ENCODE peak calls at places on chromosomes 11 and 22, in seven cellular contexts. M is spleen, Q is suprapubic skin, K is sigmoid colon, S is stomach, R is vagina, U is HCT116. F is an unnamed sample.

GRCh38 chr22:44931077-44931540 is 78.7 kb downstream of the PHF21B start:
- DNase-seq in M (no peak), Q (no peak), K (no peak), S (no peak), R (no peak), U (no peak), F (no peak)

GRCh38 chr11:29435421-29435820 is 581.4 kb downstream of the KCNA4 start:
- DNase-seq in M (no peak), Q (no peak), K (no peak), S (no peak), R (no peak), U (no peak), F (no peak)

GRCh38 chr11:123454060-123454651 is 24.1 kb downstream of the GRAMD1B start:
- DNase-seq in M (no peak), Q (no peak), K (no peak), S (no peak), R (no peak), U (peak), F (peak)

GRCh38 chr11:15843309-15843857 is 513.0 kb downstream of the SOX6 start:
- DNase-seq in M (no peak), Q (no peak), K (no peak), S (peak), R (no peak), U (no peak), F (no peak)

GRCh38 chr11:57658023-57658361 is 430 bp downstream of the CLP1 start:
- DNase-seq in M (no peak), Q (no peak), K (no peak), S (no peak), R (no peak), U (no peak), F (no peak)

GRCh38 chr22:45922661-45923060 is 54.3 kb downstream of the WNT7B start:
- DNase-seq in M (no peak), Q (no peak), K (no peak), S (no peak), R (no peak), U (no peak), F (no peak)

GRCh38 chr11:2881974-2882362 is 3.6 kb downstream of the CDKN1C start:
- DNase-seq in M (no peak), Q (no peak), K (no peak), S (no peak), R (no peak), U (no peak), F (no peak)

GRCh38 chr11:72668645-72669347 is 5.4 kb downstream of the PDE2A start:
- DNase-seq in M (no peak), Q (no peak), K (no peak), S (no peak), R (no peak), U (no peak), F (no peak)

GRCh38 chr11:121023848-121024751 is at the start of gene TBCEL:
- DNase-seq in M (peak), Q (peak), K (peak), S (peak), R (no peak), U (peak), F (peak)

DNA sequence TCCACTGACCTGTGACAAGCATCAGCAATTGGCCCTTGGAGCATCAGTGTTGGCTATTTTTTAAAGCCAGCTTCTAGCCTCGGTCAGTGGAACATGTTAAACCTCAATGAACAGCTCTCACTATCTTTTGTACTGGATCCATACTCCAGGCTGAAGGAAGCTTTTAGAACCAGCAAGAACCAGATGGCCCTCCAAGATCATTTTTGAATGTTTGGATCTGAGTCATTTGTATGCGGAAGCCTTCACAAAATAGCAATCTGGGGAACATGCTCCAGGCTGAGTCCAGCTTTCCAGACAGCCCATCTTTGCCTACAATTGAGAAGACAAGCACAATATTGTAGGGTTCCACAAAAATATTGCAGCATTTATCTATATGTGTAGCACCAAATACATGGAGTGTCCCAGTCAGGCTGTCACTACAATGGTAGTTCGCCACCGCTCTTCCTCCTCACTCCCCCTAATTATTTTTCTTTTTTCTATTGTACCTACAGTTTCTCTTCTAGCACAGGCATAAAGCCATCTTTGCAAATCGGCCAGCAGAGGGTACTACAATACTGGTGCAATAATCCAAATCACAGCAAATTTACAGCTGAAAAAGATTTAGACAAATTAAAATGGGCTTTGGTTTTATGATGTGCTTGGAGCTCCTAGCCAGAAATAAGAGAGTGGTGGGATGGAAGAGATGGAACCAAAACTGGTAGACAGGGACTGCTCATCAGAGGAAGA is 177.4 kb upstream of the BLID start:
- DNase-seq in M (no peak), Q (no peak), K (no peak), S (no peak), R (no peak), U (no peak), F (no peak)
- TF ChIP-seq CTCF in M (no peak), Q (no peak), K (no peak), S (no peak), R (no peak), U (peak), F (no peak)

DNA sequence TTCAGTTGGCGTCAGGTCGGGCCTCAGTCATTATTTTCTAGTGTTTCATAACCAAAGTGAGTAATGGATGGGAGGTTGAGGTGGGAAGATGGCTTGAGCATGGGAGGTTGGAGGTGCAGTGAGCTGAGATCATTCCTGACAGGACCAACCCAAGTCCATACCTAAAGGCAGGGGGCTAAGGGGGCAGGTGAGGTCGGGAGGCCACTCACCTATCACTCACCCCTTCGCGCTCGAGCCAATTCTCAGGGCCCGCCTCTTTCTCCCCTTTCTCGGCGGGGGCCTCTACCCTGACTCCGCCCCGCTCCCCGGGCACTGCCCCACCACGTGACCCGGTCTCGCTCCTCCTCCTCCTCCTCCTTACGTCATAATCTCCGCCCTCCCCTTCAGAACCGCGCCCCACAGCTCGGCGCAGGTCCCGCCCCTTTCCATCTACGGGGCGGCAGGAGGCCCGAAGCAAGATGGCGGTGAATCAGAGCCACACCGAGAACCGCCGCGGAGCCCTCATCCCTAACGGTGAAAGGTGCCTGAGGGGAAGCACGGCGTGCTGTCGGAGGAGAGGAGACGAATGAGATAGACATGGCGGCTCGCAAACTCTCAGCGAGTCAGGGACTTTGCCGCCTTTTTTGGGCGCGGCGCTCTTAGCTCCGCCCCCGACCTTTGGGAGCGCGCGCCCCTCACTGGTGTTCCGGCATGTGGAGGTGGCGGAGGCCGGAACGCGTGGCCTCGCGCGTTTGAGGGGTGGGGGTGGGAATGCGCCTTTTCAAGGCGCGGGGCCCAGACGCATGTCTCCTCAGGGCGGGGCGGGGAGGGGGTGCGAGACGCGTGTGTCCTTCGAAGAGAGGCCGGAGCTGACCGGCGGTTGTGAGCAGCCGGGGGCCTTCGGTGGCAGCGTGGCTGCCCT is at the start of gene WBP2NL:
- DNase-seq in M (peak), Q (peak), K (peak), S (peak), R (no peak), U (no peak), F (peak)
- H3K4me3 ChIP-seq in M (peak), Q (peak), K (peak), S (peak), R (peak), U (no peak), F (peak)

GRCh38 chr11:5622802-5623201 is 2.0 kb upstream of the TRIM34 start:
- DNase-seq in M (no peak), Q (no peak), K (no peak), S (no peak), R (no peak), U (no peak), F (no peak)

GRCh38 chr11:5625281-5625680 is 480 bp downstream of the TRIM34 start:
- DNase-seq in M (no peak), Q (no peak), K (no peak), S (no peak), R (no peak), U (no peak), F (no peak)

GRCh38 chr11:5621580-5621979 is 3.2 kb upstream of the TRIM34 start:
- DNase-seq in M (no peak), Q (no peak), K (no peak), S (no peak), R (no peak), U (no peak), F (no peak)

GRCh38 chr11:5626191-5626590 is 1.4 kb downstream of the TRIM34 start:
- DNase-seq in M (no peak), Q (no peak), K (no peak), S (no peak), R (no peak), U (no peak), F (no peak)

GRCh38 chr11:5624489-5625278 is at the start of gene TRIM34:
- DNase-seq in M (peak), Q (no peak), K (peak), S (peak), R (no peak), U (no peak), F (peak)
- TF ChIP-seq POLR2AphosphoS5 in M (peak), Q (no peak), K (peak), S (peak), R (peak), U (no peak), F (peak)

DNA sequence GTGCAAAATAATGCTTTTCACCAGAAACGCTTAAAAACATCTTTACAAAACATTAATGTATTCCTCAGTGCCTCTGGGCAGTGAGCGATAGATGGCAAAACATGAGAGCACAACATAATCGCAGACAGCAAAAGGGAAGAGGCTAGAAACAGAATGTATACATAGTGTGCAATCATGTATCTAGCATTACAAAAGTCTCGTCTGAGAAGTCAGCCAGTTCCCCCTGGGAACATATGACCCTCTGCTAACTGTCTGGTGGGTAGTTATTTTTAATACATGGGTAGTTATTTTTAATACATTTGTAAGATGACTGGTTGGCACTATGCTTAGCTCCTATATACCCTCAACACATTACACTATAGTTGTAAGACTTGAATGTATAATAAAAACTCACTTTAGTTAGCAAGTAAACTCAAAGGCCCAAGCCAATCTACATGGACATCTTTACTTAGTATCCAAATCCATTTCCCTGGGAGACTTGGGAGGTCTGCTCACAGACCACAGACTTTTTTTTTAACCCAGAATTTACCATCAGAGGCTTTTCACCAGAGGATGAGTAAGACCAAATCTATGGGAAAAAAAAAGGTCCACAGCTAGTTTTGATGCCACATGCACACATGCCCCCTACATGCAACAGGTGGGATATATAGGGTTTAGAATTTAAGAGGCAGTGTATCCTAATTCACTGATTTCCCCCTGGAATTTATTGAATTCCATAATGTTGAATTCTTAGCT is 71.7 kb downstream of the AMBRA1 start:
- DNase-seq in M (no peak), Q (no peak), K (no peak), S (no peak), R (no peak), U (no peak), F (no peak)
- TF ChIP-seq CTCF in M (no peak), Q (no peak), K (no peak), S (no peak), R (no peak), U (no peak), F (no peak)